ENCODE peak calls at places on chromosomes 6 and 20, in five cellular contexts. R, S, G, F and B are unnamed samples.

GRCh38 chr6:134247271-134247833 is 70.6 kb downstream of the SGK1 start:
- DNase-seq in S (no peak), R (no peak), G (no peak), F (peak; percentile 97), B (no peak)

GRCh38 chr6:47034421-47034820 is 7.7 kb downstream of the ADGRF1 start:
- DNase-seq in G (no peak), F (no peak), R (no peak), S (no peak), B (no peak)

GRCh38 chr6:159152014-159152413 is 17.2 kb upstream of the FNDC1 start:
- DNase-seq in F (no peak), S (no peak), R (no peak), G (no peak), B (no peak)

GRCh38 chr20:1334761-1335160 is 5.8 kb upstream of the SDCBP2 start:
- DNase-seq in R (peak; percentile 63), F (no peak), G (peak; percentile 30), S (peak; percentile 49), B (no peak)

GRCh38 chr6:3202999-3203696 is 24.3 kb downstream of the TUBB2B start:
- DNase-seq in S (no peak), F (no peak), R (no peak), G (peak; percentile 38), B (no peak)

GRCh38 chr6:18062733-18063132 is 59.7 kb downstream of the NHLRC1 start:
- DNase-seq in G (no peak), S (no peak), R (no peak), F (no peak), B (no peak)

GRCh38 chr6:116461563-116462507 is 660 bp downstream of the CALHM6 start:
- DNase-seq in F (no peak), R (no peak), S (no peak), G (no peak), B (peak; percentile 49)

GRCh38 chr20:327041-327945 is 1.9 kb downstream of the SOX12 start:
- DNase-seq in R (peak; percentile 95), G (peak; percentile 88), F (peak; percentile 68), S (peak; percentile 95), B (peak; percentile 92)

GRCh38 chr20:32098786-32099185 is 10.7 kb upstream of the TM9SF4 start:
- DNase-seq in G (no peak), F (no peak), R (no peak), S (no peak), B (no peak)

GRCh38 chr20:17556842-17557674 is 12.8 kb upstream of the DSTN start:
- DNase-seq in R (no peak), S (no peak), F (no peak), G (no peak), B (peak; percentile 68)

GRCh38 chr6:37170273-37171140 is 555 bp downstream of the PIM1 start:
- DNase-seq in S (no peak), G (peak; percentile 51), R (no peak), F (no peak), B (peak; percentile 45)

GRCh38 chr6:154448448-154449096 is 61.9 kb downstream of the CNKSR3 start:
- DNase-seq in G (peak; percentile 41), S (no peak), F (no peak), R (no peak), B (peak; percentile 77)

GRCh38 chr20:46111028-46111835 is 6.9 kb upstream of the CD40 start:
- DNase-seq in F (peak; percentile 75), G (no peak), R (no peak), S (no peak), B (no peak)

GRCh38 chr6:51986864-51987263 is 100.5 kb downstream of the PKHD1 start:
- DNase-seq in S (no peak), G (no peak), R (no peak), F (no peak), B (no peak)

GRCh38 chr20:57780906-57781305 is 71.1 kb upstream of the PMEPA1 start:
- DNase-seq in S (no peak), R (no peak), F (no peak), G (no peak), B (no peak)

GRCh38 chr6:89944826-89945407 is 50.6 kb downstream of the GJA10 start:
- DNase-seq in R (peak; percentile 4), G (no peak), S (peak; percentile 28), F (no peak), B (no peak)

GRCh38 chr6:97053643-97054411 is 129.3 kb downstream of the KLHL32 start:
- DNase-seq in F (no peak), S (peak; percentile 1), G (no peak), R (no peak), B (peak; percentile 29)

GRCh38 chr20:32362924-32363364 is 4.8 kb downstream of the ASXL1 start:
- DNase-seq in R (peak; percentile 54), S (no peak), G (no peak), F (no peak), B (no peak)

GRCh38 chr20:51679254-51679921 is 88.8 kb downstream of the ATP9A start:
- DNase-seq in G (no peak), R (peak; percentile 29), F (no peak), S (no peak), B (no peak)

GRCh38 chr6:47483853-47484546 is 6.4 kb downstream of the CD2AP start:
- DNase-seq in S (no peak), G (no peak), F (no peak), R (peak; percentile 31), B (peak; percentile 29)

GRCh38 chr6:170026272-170027110 is 264.4 kb downstream of the DLL1 start:
- DNase-seq in S (no peak), G (no peak), R (no peak), F (no peak), B (no peak)

GRCh38 chr6:52537001-52537753 is 39.7 kb downstream of the TRAM2 start:
- DNase-seq in R (no peak), G (no peak), S (no peak), F (peak; percentile 92), B (peak; percentile 78)

GRCh38 chr6:17730078-17730704 is 23.5 kb upstream of the NUP153 start:
- DNase-seq in S (no peak), F (no peak), R (no peak), G (no peak), B (no peak)

GRCh38 chr6:158157064-158157764 is 10.8 kb downstream of the SERAC1 start:
- DNase-seq in G (no peak), R (no peak), S (no peak), F (no peak), B (no peak)

GRCh38 chr6:168371989-168372711 is 52.6 kb upstream of the DACT2 start:
- DNase-seq in R (no peak), G (no peak), F (no peak), S (no peak), B (no peak)

GRCh38 chr6:168791916-168792315 is 350.9 kb downstream of the SMOC2 start:
- DNase-seq in F (no peak), S (no peak), G (no peak), R (no peak), B (no peak)

GRCh38 chr6:113076817-113077216 is 729.7 kb downstream of the RFPL4B start:
- DNase-seq in R (no peak), S (no peak), F (no peak), G (no peak), B (no peak)

GRCh38 chr6:130020892-130021483 is 2.6 kb downstream of the L3MBTL3 start:
- DNase-seq in G (peak; percentile 56), F (peak; percentile 72), R (peak; percentile 81), S (peak; percentile 86), B (peak; percentile 93)

GRCh38 chr6:130018292-130018829 is at the start of gene L3MBTL3:
- DNase-seq in G (peak; percentile 60), S (peak; percentile 70), F (no peak), R (peak; percentile 51), B (peak; percentile 91)

GRCh38 chr6:130020106-130020851 is 1.9 kb downstream of the L3MBTL3 start:
- DNase-seq in S (peak; percentile 7), R (no peak), G (peak; percentile 47), F (no peak), B (peak; percentile 43)

GRCh38 chr6:130018830-130019795 is 732 bp downstream of the L3MBTL3 start:
- DNase-seq in S (peak; percentile 26), R (no peak), G (peak; percentile 44), F (no peak), B (peak; percentile 42)

GRCh38 chr6:130019796-130020105 is 1.4 kb downstream of the L3MBTL3 start:
- DNase-seq in S (no peak), F (no peak), G (peak; percentile 56), R (no peak), B (no peak)
- TF ChIP-seq MYC in S (no peak), F (no peak), G (no peak), R (no peak), B (no peak)

GRCh38 chr6:21508753-21509152 is 84.8 kb upstream of the SOX4 start:
- DNase-seq in S (no peak), G (no peak), F (no peak), R (peak; percentile 29), B (no peak)
- H3K27ac ChIP-seq in S (no peak overlapping the region), G (no peak overlapping the region), F (no peak overlapping the region), R (no peak overlapping the region), B (no peak overlapping the region)

DNA sequence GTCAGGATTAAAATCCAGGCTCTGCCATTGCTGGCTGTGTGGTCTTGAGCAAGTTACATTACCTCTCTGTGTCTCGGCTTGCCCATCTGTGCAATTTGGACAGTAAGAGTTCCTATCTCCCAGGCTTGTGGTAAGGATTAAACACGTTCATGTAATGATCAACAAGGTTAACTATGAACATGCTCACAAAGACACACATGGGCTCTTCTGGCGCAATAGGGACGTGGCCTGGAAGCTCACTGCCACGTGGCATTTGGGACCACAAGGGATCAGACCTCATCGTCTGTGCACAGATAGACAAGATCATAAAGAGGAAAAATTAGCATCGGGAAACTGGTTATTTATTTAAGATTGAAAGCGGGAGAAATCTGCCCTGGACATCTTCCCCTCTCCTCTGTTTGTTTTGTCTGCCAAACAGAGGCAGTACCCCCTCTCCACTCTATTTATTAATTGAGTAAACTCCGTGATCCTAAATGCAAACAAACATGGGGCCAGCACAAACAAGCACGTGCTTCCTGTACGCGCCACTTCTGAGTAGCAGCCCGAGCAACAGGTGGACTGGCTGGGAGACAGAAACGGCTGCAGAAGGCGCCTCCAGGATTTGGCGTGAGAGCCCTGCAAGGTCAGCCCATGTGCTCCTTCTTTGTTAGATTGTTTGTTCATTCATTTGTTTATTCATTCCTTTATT is 95.0 kb downstream of the CDH26 start:
- DNase-seq in G (no peak), S (peak; percentile 17), F (no peak), R (peak; percentile 20), B (no peak)
- TF ChIP-seq MYC in G (no peak), S (no peak), F (no peak), R (no peak), B (no peak)

GRCh38 chr6:31586596-31586995 is 519 bp downstream of the LST1 start:
- DNase-seq in R (no peak), S (no peak), F (no peak), G (no peak), B (no peak)

GRCh38 chr6:31597006-31597405 is 4.2 kb upstream of the NCR3 start:
- DNase-seq in G (peak; percentile 74), S (peak; percentile 39), R (peak; percentile 61), F (no peak), B (peak; percentile 67)

GRCh38 chr6:31587791-31588777 is 2.0 kb downstream of the LST1 start:
- DNase-seq in R (no peak), G (no peak), S (no peak), F (no peak), B (no peak)

GRCh38 chr6:31588871-31589650 is 3.0 kb downstream of the LST1 start:
- DNase-seq in F (no peak), G (no peak), R (no peak), S (no peak), B (no peak)

DNA sequence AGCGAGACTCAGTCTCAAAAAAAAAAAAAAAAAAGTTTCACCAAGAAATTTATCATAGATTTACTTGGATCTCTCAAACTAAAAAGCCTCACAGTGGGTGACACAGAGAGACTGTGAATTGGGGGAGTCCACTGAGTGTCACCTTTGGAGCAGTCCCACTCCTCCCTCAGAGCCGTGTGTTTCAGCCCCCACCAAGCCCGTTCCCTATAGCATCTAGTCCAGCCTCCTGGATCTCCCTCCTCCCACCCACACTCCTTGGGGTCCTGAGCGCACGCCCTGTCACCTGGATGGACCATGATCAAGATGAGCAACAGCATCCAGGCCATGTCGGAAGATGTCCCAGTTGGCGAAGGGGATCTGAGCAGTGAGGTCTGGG is 422 bp downstream of the NCR3 start:
- DNase-seq in F (no peak), S (no peak), G (no peak), R (no peak), B (no peak)
- H3K27ac ChIP-seq in F (peak overlapping the region; percentile 93), S (no peak overlapping the region), G (peak overlapping the region; percentile 9), R (no peak overlapping the region), B (no peak overlapping the region)